ENCODE peak calls at places on chromosome 4, in eight cellular contexts. X, S, K, Q, N, A, O and T are unnamed samples.

GRCh38 chr4:15525080-15525479 is 55.4 kb downstream of the CC2D2A start:
- DNase-seq in X (no peak), S (no peak), K (no peak), Q (no peak), N (no peak), A (no peak), O (no peak), T (no peak)

GRCh38 chr4:150591284-150591874 is 9.4 kb downstream of the MAB21L2 start:
- DNase-seq in X (no peak), S (peak; percentile 18), K (no peak), Q (no peak), N (no peak), A (no peak), O (no peak), T (no peak)

GRCh38 chr4:121881213-121881612 is 10.9 kb upstream of the BBS7 start:
- DNase-seq in X (no peak), S (no peak), K (no peak), Q (no peak), N (no peak), A (no peak), O (no peak), T (no peak)

GRCh38 chr4:20251796-20252655 is at the start of gene SLIT2:
- DNase-seq in X (peak; percentile 67), S (peak; percentile 94), K (no peak), Q (peak; percentile 49), N (no peak), A (peak; percentile 31), O (no peak), T (no peak)

GRCh38 chr4:1309261-1310010 is 19.7 kb downstream of the MAEA start:
- DNase-seq in X (peak; percentile 85), S (peak; percentile 96), K (peak; percentile 83), Q (no peak), N (no peak), A (peak; percentile 94), O (peak; percentile 46), T (peak; percentile 84)

GRCh38 chr4:74522251-74522991 is 77.5 kb downstream of the AREG start:
- DNase-seq in X (no peak), S (no peak), K (no peak), Q (no peak), N (no peak), A (peak; percentile 19), O (no peak), T (no peak)

GRCh38 chr4:62618042-62618441 is 1417.9 kb downstream of the ADGRL3 start:
- DNase-seq in X (no peak), S (no peak), K (no peak), Q (no peak), N (no peak), A (no peak), O (no peak), T (no peak)

GRCh38 chr4:3832536-3833220 is 66.5 kb downstream of the ADRA2C start:
- DNase-seq in X (peak; percentile 21), S (no peak), K (no peak), Q (no peak), N (no peak), A (no peak), O (no peak), T (no peak)

GRCh38 chr4:47525154-47525819 is 40.2 kb downstream of the ATP10D start:
- DNase-seq in X (no peak), S (no peak), K (no peak), Q (no peak), N (no peak), A (peak; percentile 92), O (no peak), T (no peak)

GRCh38 chr4:14415146-14415545 is 587.1 kb upstream of the CPEB2 start:
- DNase-seq in X (no peak), S (no peak), K (no peak), Q (no peak), N (no peak), A (peak; percentile 56), O (no peak), T (no peak)

GRCh38 chr4:125461676-125462363 is 147.1 kb downstream of the FAT4 start:
- DNase-seq in X (no peak), S (no peak), K (no peak), Q (no peak), N (no peak), A (no peak), O (no peak), T (no peak)

GRCh38 chr4:86606809-86607208 is 12.7 kb downstream of the PTPN13 start:
- DNase-seq in X (no peak), S (no peak), K (no peak), Q (no peak), N (no peak), A (no peak), O (no peak), T (no peak)

GRCh38 chr4:113502476-113502875 is 259.1 kb downstream of the CAMK2D start:
- DNase-seq in X (no peak), S (no peak), K (no peak), Q (no peak), N (no peak), A (peak; percentile 59), O (no peak), T (no peak)

GRCh38 chr4:73895201-73896177 is 26.3 kb downstream of the CXCL1 start:
- DNase-seq in X (no peak), S (no peak), K (no peak), Q (no peak), N (no peak), A (no peak), O (no peak), T (no peak)

GRCh38 chr4:85598936-85599335 is 124.0 kb downstream of the ARHGAP24 start:
- DNase-seq in X (no peak), S (no peak), K (no peak), Q (no peak), N (no peak), A (no peak), O (no peak), T (no peak)

GRCh38 chr4:140718240-140718639 is 37.9 kb downstream of the TBC1D9 start:
- DNase-seq in X (no peak), S (no peak), K (no peak), Q (no peak), N (no peak), A (peak; percentile 56), O (no peak), T (no peak)